ENCODE peak calls at places on chromosomes 7 and 10, in eight cellular contexts. T, R, L, X, Y, E, V and P are unnamed samples.

GRCh38 chr10:121594623-121595320 is 3.5 kb downstream of the FGFR2 start:
- DNase-seq in Y (no peak), V (no peak), L (no peak), E (no peak), R (no peak), T (no peak), X (no peak), P (no peak)

GRCh38 chr10:86946215-86947170 is 10.9 kb downstream of the MMRN2 start:
- DNase-seq in L (peak; percentile 79), Y (no peak), R (no peak), X (no peak), V (no peak), E (no peak), T (no peak), P (no peak)

GRCh38 chr10:124221356-124222297 is 128.2 kb upstream of the CHST15 start:
- DNase-seq in E (peak; percentile 63), Y (no peak), T (peak; percentile 29), R (no peak), V (peak; percentile 64), X (no peak), L (no peak), P (no peak)

GRCh38 chr7:127751723-127752448 is 99.9 kb downstream of the SND1 start:
- DNase-seq in V (no peak), Y (no peak), R (no peak), L (no peak), E (no peak), X (no peak), T (no peak), P (no peak)

GRCh38 chr7:24197852-24198251 is 86.1 kb upstream of the NPY start:
- DNase-seq in E (no peak), T (no peak), L (no peak), V (no peak), X (no peak), R (no peak), Y (no peak), P (no peak)

GRCh38 chr10:127911218-127911866 is 4.4 kb downstream of the PTPRE start:
- DNase-seq in V (no peak), T (no peak), R (no peak), E (no peak), Y (no peak), L (peak; percentile 87), X (no peak), P (no peak)

GRCh38 chr10:46297406-46298204 is 10.8 kb downstream of the ANTXRL start:
- DNase-seq in Y (no peak), T (no peak), L (no peak), X (no peak), V (no peak), R (no peak), E (no peak), P (no peak)

GRCh38 chr10:70598857-70599295 is 3.7 kb downstream of the PRF1 start:
- DNase-seq in X (no peak), V (no peak), Y (no peak), R (no peak), L (no peak), T (no peak), E (no peak), P (no peak)

GRCh38 chr10:77120012-77120411 is 517.6 kb downstream of the KCNMA1 start:
- DNase-seq in Y (no peak), E (no peak), T (no peak), L (no peak), R (no peak), X (no peak), V (no peak), P (no peak)

GRCh38 chr7:1950623-1951523 is 280.8 kb downstream of the ELFN1 start:
- DNase-seq in L (no peak), E (no peak), X (no peak), T (no peak), R (no peak), V (no peak), Y (peak; percentile 17), P (no peak)

GRCh38 chr7:131792311-131792710 is 235.9 kb upstream of the PODXL start:
- DNase-seq in T (no peak), V (no peak), R (no peak), Y (no peak), X (no peak), L (no peak), E (no peak), P (no peak)

GRCh38 chr10:43114743-43115611 is 23.3 kb upstream of the CSGALNACT2 start:
- DNase-seq in V (no peak), R (no peak), T (no peak), Y (no peak), E (no peak), X (no peak), L (peak; percentile 70), P (no peak)

GRCh38 chr10:23095966-23096813 is 811 bp downstream of the MSRB2 start:
- DNase-seq in R (no peak), Y (peak; percentile 22), E (peak; percentile 59), T (peak; percentile 16), X (no peak), L (peak; percentile 77), V (no peak), P (peak; percentile 49)

GRCh38 chr10:15472431-15473400 is 101.6 kb upstream of the FAM171A1 start:
- DNase-seq in R (no peak), L (no peak), Y (no peak), V (peak; percentile 71), T (no peak), E (no peak), X (peak; percentile 61), P (no peak)

GRCh38 chr7:70720191-70720873 is 411.6 kb upstream of the GALNT17 start:
- DNase-seq in E (no peak), R (no peak), X (no peak), V (no peak), Y (no peak), L (no peak), T (no peak), P (no peak)

GRCh38 chr10:53256623-53257022 is 484.0 kb upstream of the MBL2 start:
- DNase-seq in R (no peak), T (no peak), E (no peak), X (no peak), V (no peak), Y (no peak), L (no peak), P (no peak)

GRCh38 chr7:21943436-21943835 is 2.3 kb downstream of the CDCA7L start:
- DNase-seq in R (no peak), E (no peak), T (no peak), V (no peak), X (no peak), L (no peak), Y (no peak), P (no peak)

GRCh38 chr10:19826712-19827111 is 10.5 kb downstream of the PLXDC2 start:
- DNase-seq in Y (no peak), E (no peak), X (no peak), T (no peak), L (no peak), V (no peak), R (no peak), P (no peak)

GRCh38 chr10:102109166-102110116 is 10.7 kb downstream of the LDB1 start:
- DNase-seq in V (no peak), L (no peak), T (no peak), Y (no peak), R (no peak), X (no peak), E (no peak), P (peak; percentile 77)

GRCh38 chr10:103231047-103231551 is 14.6 kb upstream of the RPEL1 start:
- DNase-seq in V (peak; percentile 32), R (no peak), L (no peak), Y (no peak), T (no peak), X (peak; percentile 89), E (no peak), P (no peak)

GRCh38 chr10:2081501-2081900 is 344.2 kb upstream of the ADARB2 start:
- DNase-seq in E (no peak), X (no peak), Y (no peak), T (no peak), L (no peak), R (no peak), V (no peak), P (no peak)

GRCh38 chr10:36759111-36759805 is 366.1 kb upstream of the ANKRD30A start:
- DNase-seq in X (peak; percentile 63), Y (no peak), V (no peak), L (no peak), E (no peak), R (no peak), T (no peak), P (no peak)

GRCh38 chr7:79555571-79555970 is 102.1 kb upstream of the MAGI2 start:
- DNase-seq in R (no peak), V (no peak), L (no peak), Y (no peak), T (no peak), E (no peak), X (no peak), P (no peak)

GRCh38 chr7:127504715-127505114 is 80.7 kb downstream of the GCC1 start:
- DNase-seq in V (no peak), T (peak; percentile 13), E (peak; percentile 61), L (no peak), R (no peak), X (no peak), Y (peak; percentile 4), P (no peak)

GRCh38 chr7:77455334-77455733 is 39.2 kb upstream of the GSAP start:
- DNase-seq in T (no peak), V (peak; percentile 84), R (peak; percentile 57), Y (no peak), X (peak; percentile 57), E (no peak), L (no peak), P (peak; percentile 84)

GRCh38 chr10:131980757-131981428 is 830 bp downstream of the BNIP3 start:
- DNase-seq in R (no peak), V (no peak), L (peak; percentile 56), T (no peak), X (no peak), Y (no peak), E (peak; percentile 40), P (no peak)

GRCh38 chr7:59986-60675 is 132.2 kb upstream of the FAM20C start:
- DNase-seq in Y (no peak), X (no peak), V (no peak), R (no peak), T (no peak), E (no peak), L (peak; percentile 24), P (no peak)

GRCh38 chr7:30862987-30863693 is 48.5 kb upstream of the AQP1 start:
- DNase-seq in E (no peak), Y (no peak), T (no peak), R (no peak), L (no peak), X (no peak), V (no peak), P (no peak)

GRCh38 chr10:28906011-28906411 is 228.7 kb downstream of the BAMBI start:
- DNase-seq in V (no peak), Y (no peak), T (no peak), R (no peak), E (no peak), L (no peak), X (no peak), P (no peak)